ENCODE peak calls at places on chromosomes 1 and 21, in five cellular contexts. H is OCI-LY7, R is suprapubic skin, Z is foreskin keratinocyte, F is cardiac muscle cell. T is an unnamed sample.

GRCh38 chr21:45749974-45750373 is 106.4 kb downstream of the PCBP3 start:
- DNase-seq in R (no peak), F (no peak), H (no peak), Z (no peak), T (no peak)

GRCh38 chr1:74693473-74693872 is 19.9 kb upstream of the ERICH3 start:
- DNase-seq in R (no peak), F (no peak), Z (peak; percentile 78), H (no peak), T (no peak)

GRCh38 chr1:19367584-19368041 is 55.5 kb downstream of the SLC66A1 start:
- DNase-seq in Z (peak; percentile 88), R (no peak), F (no peak), H (no peak), T (no peak)

GRCh38 chr1:81233591-81233990 is 567.1 kb upstream of the ADGRL2 start:
- DNase-seq in Z (no peak), H (no peak), R (no peak), F (no peak), T (no peak)

GRCh38 chr1:94633051-94633450 is 91.5 kb upstream of the F3 start:
- DNase-seq in R (no peak), H (no peak), Z (no peak), F (no peak), T (no peak)

GRCh38 chr1:156124557-156125483 is 10.3 kb downstream of the LMNA start:
- DNase-seq in F (no peak), R (no peak), Z (peak; percentile 66), H (no peak), T (no peak)

GRCh38 chr1:186828612-186829542 is at the start of gene PLA2G4A:
- DNase-seq in F (peak; percentile 46), Z (peak; percentile 87), H (no peak), R (no peak), T (no peak)

GRCh38 chr21:25813917-25814316 is 79.1 kb downstream of the GABPA start:
- DNase-seq in H (no peak), Z (peak; percentile 69), R (no peak), F (no peak), T (no peak)

DNA sequence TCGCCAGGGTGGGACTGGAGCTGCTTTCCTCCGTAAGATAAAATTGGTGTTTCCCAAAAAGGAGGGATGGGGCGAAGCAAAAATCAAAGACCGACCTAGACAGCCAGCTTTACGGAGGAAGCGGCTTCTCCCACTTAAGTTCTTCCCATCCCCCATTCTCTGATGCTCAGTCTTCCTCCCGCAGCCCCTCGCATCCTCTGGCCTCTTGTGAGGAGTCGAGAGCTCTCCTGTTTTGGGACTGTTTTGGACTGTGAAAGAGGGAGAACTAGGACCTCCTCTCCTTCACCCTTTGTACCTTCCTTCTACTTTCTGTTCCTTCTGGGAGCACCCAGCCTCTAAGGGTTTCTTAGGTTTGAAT is 633 bp downstream of the CTTNBP2NL start:
- DNase-seq in F (peak; percentile 40), H (peak; percentile 20), R (no peak), Z (no peak), T (no peak)
- H3K4me1 ChIP-seq in F (peaks cover 12% of the 10 kb centered on the region), H (peaks cover 58% of the 10 kb centered on the region), R (peaks cover 74% of the 10 kb centered on the region), Z (peaks cover 34% of the 10 kb centered on the region), T (peaks cover 36% of the 10 kb centered on the region)

GRCh38 chr1:245797592-245798366 is 643.0 kb downstream of the KIF26B start:
- DNase-seq in F (peak; percentile 31), H (peak; percentile 46), Z (no peak), R (no peak), T (no peak)
- TF ChIP-seq CTCF in F (peak; percentile 36), H (peak; percentile 76), Z (peak; percentile 42), R (no peak), T (no peak)

GRCh38 chr1:58886611-58887010 is 102.8 kb upstream of the JUN start:
- DNase-seq in F (no peak), R (no peak), H (no peak), Z (no peak), T (no peak)
- H3K4me1 ChIP-seq in F (peaks cover 26% of the 10 kb centered on the region), R (peaks cover 50% of the 10 kb centered on the region), H (no peaks in the 10 kb centered on the region), Z (peaks cover 10% of the 10 kb centered on the region), T (peaks cover 21% of the 10 kb centered on the region)

DNA sequence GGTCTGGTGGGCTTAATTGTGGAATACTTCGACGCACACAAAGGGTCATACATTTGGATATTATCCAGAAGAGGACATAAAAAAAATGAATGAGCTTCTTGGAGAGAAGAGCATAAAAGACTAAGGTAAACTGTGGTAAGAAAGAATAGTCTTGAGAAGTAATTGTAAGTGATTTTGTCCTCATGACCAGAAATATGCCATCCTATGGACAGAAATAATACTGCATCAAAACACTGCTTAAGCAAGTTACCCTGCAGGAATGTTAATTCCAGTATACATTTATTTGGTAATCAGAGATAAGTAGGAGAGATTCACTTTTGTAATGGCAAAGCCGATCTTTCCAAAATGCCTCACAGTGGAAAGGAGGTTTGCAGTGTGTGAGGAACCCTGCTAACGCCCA is 111.9 kb downstream of the NRIP1 start:
- DNase-seq in F (no peak), Z (no peak), R (no peak), H (no peak), T (no peak)
- TF ChIP-seq CTCF in F (peak; percentile 21), Z (peak; percentile 35), R (no peak), H (no peak), T (no peak)

DNA sequence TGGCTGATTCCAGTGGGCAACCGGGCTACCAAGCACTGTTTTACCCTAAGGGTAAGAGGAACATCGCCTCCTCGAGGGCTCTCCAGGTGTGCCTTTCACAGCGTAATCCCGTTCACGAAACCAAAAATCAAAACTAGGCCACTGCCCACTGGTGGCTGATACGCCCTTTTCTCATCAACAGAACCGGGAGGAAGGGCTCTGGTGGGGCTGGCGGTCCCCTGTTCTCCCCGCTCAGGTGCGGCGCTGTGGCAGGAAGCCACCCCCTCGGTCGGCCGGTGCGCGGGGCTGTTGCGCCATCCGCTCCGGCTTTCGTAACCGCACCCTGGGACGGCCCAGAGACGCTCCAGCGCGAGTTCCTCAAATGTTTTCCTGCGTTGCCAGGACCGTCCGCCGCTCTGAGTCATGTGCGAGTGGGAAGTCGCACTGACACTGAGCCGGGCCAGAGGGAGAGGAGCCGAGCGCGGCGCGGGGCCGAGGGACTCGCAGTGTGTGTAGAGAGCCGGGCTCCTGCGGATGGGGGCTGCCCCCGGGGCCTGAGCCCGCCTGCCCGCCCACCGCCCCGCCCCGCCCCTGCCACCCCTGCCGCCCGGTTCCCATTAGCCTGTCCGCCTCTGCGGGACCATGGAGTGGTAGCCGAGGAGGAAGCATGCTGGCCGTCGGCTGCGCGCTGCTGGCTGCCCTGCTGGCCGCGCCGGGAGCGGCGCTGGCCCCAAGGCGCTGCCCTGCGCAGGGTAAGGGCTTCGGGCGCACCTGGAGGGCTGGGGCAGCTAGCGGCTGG is at the start of gene IL6R:
- DNase-seq in F (peak; percentile 77), H (peak; percentile 16), R (peak; percentile 97), Z (peak; percentile 84), T (peak; percentile 93)
- H3K4me1 ChIP-seq in F (peaks cover 7% of the 10 kb centered on the region), H (peaks cover 37% of the 10 kb centered on the region), R (peaks cover 52% of the 10 kb centered on the region), Z (peaks cover 20% of the 10 kb centered on the region), T (peaks cover 23% of the 10 kb centered on the region)

DNA sequence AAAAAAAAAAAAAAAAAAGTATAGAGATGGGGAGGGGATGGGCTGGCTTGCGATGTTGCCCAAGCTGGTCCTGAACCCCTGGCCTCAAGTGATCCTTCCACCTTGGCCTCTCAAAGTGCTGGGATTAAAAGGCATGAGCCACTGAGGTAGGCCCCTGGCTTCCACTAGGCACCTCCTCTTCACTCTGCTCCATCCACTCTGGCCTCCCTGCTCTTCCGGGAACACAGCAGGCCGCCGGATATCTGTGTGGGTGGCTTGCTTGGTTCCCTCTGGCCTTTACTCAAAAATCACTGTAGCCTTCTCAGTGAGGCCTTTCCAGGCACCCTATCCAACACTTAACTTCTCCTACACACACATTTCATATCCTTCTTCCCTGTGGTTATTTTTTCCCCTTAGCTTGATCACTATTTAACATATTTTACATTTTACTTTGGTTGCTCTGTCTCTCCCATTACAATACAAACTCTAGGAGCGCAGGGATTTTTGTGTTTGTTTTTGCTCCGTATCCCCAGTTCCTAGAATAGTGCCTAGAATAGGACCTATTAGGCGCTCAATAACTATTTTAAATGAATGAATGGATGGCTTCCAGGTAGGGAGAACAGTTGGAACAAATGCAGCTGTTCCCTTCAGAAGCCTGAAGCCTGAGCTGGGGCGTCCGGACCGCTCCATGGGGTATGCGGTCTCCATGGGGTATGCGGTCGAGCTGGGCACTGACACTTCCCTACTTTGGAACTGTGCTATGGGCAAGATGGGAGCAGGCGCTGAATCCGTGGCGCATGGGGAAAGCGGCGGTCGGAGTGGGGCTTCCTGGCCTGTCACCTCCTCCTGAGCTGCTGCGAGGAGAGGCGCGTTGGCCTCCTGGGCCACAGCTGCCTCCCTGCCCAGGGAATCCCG is 46.7 kb downstream of the H3-3A start:
- DNase-seq in R (no peak), Z (no peak), H (no peak), F (no peak), T (no peak)
- TF ChIP-seq CTCF in R (no peak), Z (no peak), H (no peak), F (no peak), T (no peak)

GRCh38 chr1:206737729-206738222 is 32.8 kb upstream of the IL19 start:
- DNase-seq in F (no peak), R (no peak), Z (no peak), H (no peak), T (no peak)
- H3K4me1 ChIP-seq in F (peaks cover 28% of the 10 kb centered on the region), R (peaks cover 2% of the 10 kb centered on the region), Z (no peaks in the 10 kb centered on the region), H (peaks cover 39% of the 10 kb centered on the region), T (peaks cover 3% of the 10 kb centered on the region)

GRCh38 chr1:21657456-21658190 is 11.5 kb downstream of the RAP1GAP start:
- DNase-seq in R (no peak), H (no peak), Z (no peak), F (no peak), T (no peak)
- TF ChIP-seq CTCF in R (no peak), H (peak; percentile 61), Z (no peak), F (no peak), T (no peak)

DNA sequence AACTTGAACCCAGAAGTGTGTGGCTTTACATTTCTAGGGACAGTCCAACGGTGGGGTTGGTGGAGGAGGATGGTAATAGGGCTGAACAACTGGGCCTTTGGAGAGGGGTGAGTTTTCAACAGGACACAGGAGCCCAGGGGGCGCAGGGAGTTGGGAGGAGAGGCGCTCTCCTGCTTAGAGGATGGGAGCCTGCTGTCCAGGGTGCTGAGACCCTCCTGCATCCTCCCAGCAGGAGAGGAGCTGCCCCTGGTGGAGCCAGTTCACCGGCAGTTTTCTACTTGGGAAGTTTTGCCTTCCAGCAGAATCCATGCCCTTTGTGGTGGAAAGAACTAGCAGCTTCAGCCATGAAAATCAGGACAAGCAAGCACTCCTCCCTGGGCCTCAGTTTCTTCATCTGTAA is 8.6 kb downstream of the KCNC4 start:
- DNase-seq in R (no peak), Z (no peak), F (peak; percentile 73), H (no peak), T (no peak)
- H3K4me1 ChIP-seq in R (peaks cover 7% of the 10 kb centered on the region), Z (no peaks in the 10 kb centered on the region), F (no peaks in the 10 kb centered on the region), H (no peaks in the 10 kb centered on the region), T (no peaks in the 10 kb centered on the region)

T was measured in RWPE2.